ENCODE peak calls at places on chromosomes 5 and 9, in seven cellular contexts. U is uterus, E is RWPE1, O is upper lobe of left lung, W is WERI-Rb-1, V is colonic mucosa, P is left ventricle myocardium inferior. F is an unnamed sample.

GRCh38 chr5:142613231-142613630 is 72.7 kb downstream of the FGF1 start:
- DNase-seq in U (no peak), E (no peak), O (no peak), W (no peak), V (no peak), P (no peak), F (no peak)

GRCh38 chr5:2741946-2742345 is 9.5 kb downstream of the IRX2 start:
- DNase-seq in U (no peak), E (no peak), O (no peak), W (no peak), V (no peak), P (no peak), F (no peak)

GRCh38 chr9:134346151-134346550 is 19.9 kb downstream of the RXRA start:
- DNase-seq in U (no peak), E (no peak), O (no peak), W (peak), V (no peak), P (no peak), F (peak)

GRCh38 chr9:124940521-124940893 is 376 bp downstream of the GOLGA1 start:
- DNase-seq in U (no peak), E (peak), O (no peak), W (no peak), V (no peak), P (no peak), F (no peak)

GRCh38 chr5:76755779-76756637 is 40.1 kb downstream of the F2R start:
- DNase-seq in U (no peak), E (no peak), O (peak), W (no peak), V (no peak), P (no peak), F (no peak)

GRCh38 chr5:15013654-15014463 is 142.3 kb upstream of the ANKH start:
- DNase-seq in U (no peak), E (peak), O (no peak), W (no peak), V (no peak), P (no peak), F (no peak)

GRCh38 chr5:39399135-39400036 is 25.4 kb downstream of the DAB2 start:
- DNase-seq in U (peak), E (peak), O (no peak), W (no peak), V (no peak), P (no peak), F (peak)

GRCh38 chr9:20558609-20559016 is 63.7 kb downstream of the MLLT3 start:
- DNase-seq in U (no peak), E (peak), O (no peak), W (no peak), V (no peak), P (no peak), F (no peak)

GRCh38 chr5:157670662-157671591 is at the start of gene C5orf52:
- DNase-seq in U (peak), E (peak), O (peak), W (no peak), V (peak), P (peak), F (no peak)

GRCh38 chr9:137760426-137760825 is 117.2 kb upstream of the CACNA1B start:
- DNase-seq in U (no peak), E (no peak), O (no peak), W (no peak), V (no peak), P (no peak), F (peak)

GRCh38 chr9:110599468-110599867 is 19.9 kb upstream of the SVEP1 start:
- DNase-seq in U (no peak), E (no peak), O (no peak), W (no peak), V (no peak), P (no peak), F (no peak)

GRCh38 chr5:93532370-93532769 is 48.6 kb downstream of the NR2F1-AS1 start:
- DNase-seq in U (peak), E (peak), O (no peak), W (no peak), V (peak), P (peak), F (peak)

GRCh38 chr5:167305591-167306213 is 985.7 kb upstream of the WWC1 start:
- DNase-seq in U (no peak), E (no peak), O (no peak), W (no peak), V (no peak), P (no peak), F (no peak)

GRCh38 chr5:180153099-180153498 is 55.9 kb downstream of the RASGEF1C start:
- DNase-seq in U (no peak), E (no peak), O (no peak), W (no peak), V (peak), P (no peak), F (no peak)

GRCh38 chr5:113237893-113238292 is 196.9 kb downstream of the TSSK1B start:
- DNase-seq in U (no peak), E (no peak), O (no peak), W (no peak), V (no peak), P (no peak), F (no peak)

GRCh38 chr9:93578844-93579243 is 2.5 kb downstream of the PHF2 start:
- DNase-seq in U (no peak), E (no peak), O (no peak), W (no peak), V (no peak), P (no peak), F (no peak)

GRCh38 chr9:7165350-7165937 is 407.7 kb downstream of the KDM4C start:
- DNase-seq in U (no peak), E (no peak), O (no peak), W (no peak), V (no peak), P (no peak), F (no peak)

GRCh38 chr5:178207183-178207916 is 3.0 kb downstream of the HNRNPAB start:
- DNase-seq in U (no peak), E (no peak), O (no peak), W (no peak), V (peak), P (no peak), F (peak)

GRCh38 chr9:135536166-135536565 is 9.8 kb upstream of the OBP2A start:
- DNase-seq in U (no peak), E (no peak), O (no peak), W (no peak), V (no peak), P (no peak), F (no peak)

DNA sequence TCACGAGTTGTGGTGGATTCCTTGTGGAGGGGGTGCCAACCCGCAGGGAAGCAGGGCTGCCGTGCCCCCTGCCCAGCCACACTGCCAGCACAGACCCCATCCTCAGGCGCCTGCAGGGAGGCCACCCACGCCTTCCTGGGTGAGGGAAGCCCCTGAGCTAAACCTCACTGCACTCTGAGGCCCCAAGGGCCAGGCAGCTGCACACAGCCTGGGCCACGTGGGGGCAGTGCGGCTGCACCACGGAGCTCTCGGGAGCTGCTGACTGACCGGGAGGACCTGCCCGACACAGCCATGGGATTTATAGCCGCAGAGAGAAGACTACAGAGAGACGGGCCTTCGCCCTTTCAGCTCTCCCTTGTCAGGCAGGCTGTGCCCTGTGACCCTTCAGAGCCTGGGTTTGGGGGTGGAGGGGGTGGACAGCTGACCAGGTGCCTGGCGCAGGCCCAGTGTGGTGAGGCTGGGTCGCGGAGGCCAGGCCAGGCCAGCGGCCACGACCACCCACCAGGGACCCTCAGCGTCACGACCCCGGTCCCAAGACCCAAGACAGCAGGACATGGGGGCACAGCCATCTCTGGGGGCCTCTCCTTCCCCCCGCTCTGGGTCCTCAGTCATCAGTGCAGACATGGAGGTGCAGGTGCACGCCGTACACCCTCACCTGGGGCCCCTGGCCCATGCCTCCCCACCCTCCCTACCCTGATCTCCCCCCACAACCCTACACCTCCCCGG is 4.3 kb upstream of the AHRR start:
- DNase-seq in U (no peak), E (peak), O (peak), W (peak), V (peak), P (no peak), F (no peak)
- TF ChIP-seq CTCF in U (no peak), E (peak), O (no peak), W (peak), V (peak), P (peak), F (no peak)

GRCh38 chr5:160083012-160083436 is 36.2 kb downstream of the PWWP2A start:
- DNase-seq in U (no peak), E (peak), O (no peak), W (no peak), V (no peak), P (no peak), F (no peak)
- H3K27ac ChIP-seq in U (no peak), E (no peak), O (no peak), W (no peak), V (no peak), P (no peak), F (no peak)

DNA sequence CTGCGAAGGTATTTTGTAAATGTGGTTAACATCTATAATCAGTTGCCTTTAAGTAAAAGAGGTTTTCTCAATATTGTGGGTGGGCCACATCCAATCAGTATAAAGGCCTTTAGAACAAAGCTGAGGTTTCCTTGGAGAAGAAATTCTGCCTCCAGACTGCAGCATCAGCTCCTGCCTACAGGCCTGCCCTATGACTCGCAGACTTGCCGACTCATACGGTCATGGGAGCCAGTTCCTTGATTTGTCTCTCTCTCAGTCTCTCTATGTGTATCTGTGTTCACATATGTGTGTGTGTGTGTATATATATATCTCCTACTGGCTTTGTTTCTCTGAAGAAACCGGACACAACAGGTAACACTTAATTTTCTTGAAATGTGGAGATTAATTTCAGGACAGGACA is 45.3 kb downstream of the SLC36A1 start:
- DNase-seq in U (no peak), E (peak), O (no peak), W (no peak), V (no peak), P (no peak), F (no peak)
- TF ChIP-seq CTCF in U (no peak), E (no peak), O (no peak), W (no peak), V (no peak), P (no peak), F (no peak)

DNA sequence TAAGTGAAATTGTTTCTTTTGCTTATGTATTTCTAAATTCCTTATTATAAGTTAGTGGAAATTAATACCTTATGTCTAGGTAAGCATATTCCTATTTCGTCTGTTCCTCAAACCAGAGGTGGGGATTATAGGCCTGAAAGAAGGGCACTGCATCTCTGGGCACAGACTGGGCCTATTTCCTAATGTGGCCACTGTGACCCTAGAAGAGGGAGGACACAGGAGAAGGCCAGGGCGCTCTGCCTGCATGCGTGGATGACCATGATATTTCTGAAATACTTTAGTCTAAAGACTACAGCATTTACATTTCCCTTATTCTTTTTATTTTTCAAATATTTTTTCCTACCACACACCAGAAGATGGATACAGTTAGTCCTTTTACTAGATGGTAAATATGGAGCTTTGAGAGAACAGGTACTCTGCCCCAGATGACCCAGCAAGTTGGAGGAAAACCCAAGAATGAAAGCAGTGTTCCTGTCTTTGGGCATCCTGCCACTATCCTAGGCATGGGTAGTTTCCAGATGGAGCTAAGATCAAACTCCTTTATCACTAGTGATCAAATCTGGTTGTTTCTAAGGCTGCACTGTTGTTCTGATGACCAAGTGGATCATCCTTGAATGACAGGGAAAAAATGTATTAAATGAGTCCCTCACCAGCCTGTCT is 27.8 kb downstream of the RUSC2 start:
- DNase-seq in U (no peak), E (no peak), O (no peak), W (no peak), V (no peak), P (no peak), F (peak)
- H3K27ac ChIP-seq in U (peak), E (peak), O (peak), W (no peak), V (peak), P (peak), F (peak)

DNA sequence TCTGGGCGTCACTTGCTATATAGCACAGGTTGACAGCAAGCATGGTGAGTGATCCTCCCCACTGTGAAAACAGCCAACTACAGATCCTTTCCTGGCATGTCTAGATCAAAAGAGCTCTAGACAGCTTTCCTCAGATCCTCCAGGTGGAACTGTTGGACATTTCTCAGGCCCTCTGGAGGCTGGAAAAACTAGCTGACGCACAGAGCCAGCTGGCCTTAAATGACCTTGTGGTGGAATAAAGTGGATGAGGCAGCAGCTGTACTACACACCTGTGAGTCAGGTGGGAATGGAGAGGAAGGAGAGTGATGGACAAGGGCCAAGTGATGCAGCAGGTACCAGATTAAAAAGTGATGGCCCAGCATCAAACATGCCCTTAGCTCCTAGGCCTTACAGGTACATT is 172.7 kb downstream of the TRIM32 start:
- DNase-seq in U (no peak), E (peak), O (no peak), W (no peak), V (no peak), P (no peak), F (no peak)
- TF ChIP-seq CTCF in U (no peak), E (no peak), O (no peak), W (no peak), V (no peak), P (no peak), F (no peak)